ENCODE peak calls at places on chromosome 7, in nine cellular contexts. U, A, V, Y, L, M, X, E and D are unnamed samples.

GRCh38 chr7:45106820-45107219 is 4.7 kb downstream of the TBRG4 start:
- DNase-seq in Y (no peak), L (no peak), E (no peak), X (no peak), V (no peak), M (no peak), U (no peak), A (no peak), D (no peak)

GRCh38 chr7:106644999-106645398 is 16.0 kb downstream of the CCDC71L start:
- DNase-seq in U (no peak), V (no peak), E (no peak), A (no peak), L (no peak), Y (no peak), M (no peak), X (no peak), D (no peak)

GRCh38 chr7:11373546-11374142 is 400.0 kb downstream of the PHF14 start:
- DNase-seq in M (peak), V (peak), X (no peak), Y (no peak), L (no peak), U (peak), E (no peak), A (peak), D (no peak)

GRCh38 chr7:98520356-98520932 is 96.6 kb upstream of the NPTX2 start:
- DNase-seq in A (no peak), L (no peak), M (no peak), U (no peak), X (no peak), E (no peak), Y (no peak), V (no peak), D (no peak)

GRCh38 chr7:15687645-15688025 is 1.2 kb upstream of the MEOX2 start:
- DNase-seq in X (no peak), L (peak), V (no peak), M (no peak), E (no peak), A (peak), U (peak), Y (no peak), D (no peak)

GRCh38 chr7:151796091-151796870 is 80.6 kb downstream of the PRKAG2 start:
- DNase-seq in A (no peak), V (peak), M (peak), L (no peak), X (no peak), Y (no peak), E (no peak), U (peak), D (no peak)

GRCh38 chr7:130831817-130832481 is 97.9 kb upstream of the KLF14 start:
- DNase-seq in V (no peak), U (peak), E (no peak), L (no peak), X (no peak), A (peak), Y (no peak), M (peak), D (no peak)

GRCh38 chr7:32108651-32109050 is 38.4 kb upstream of the PDE1C start:
- DNase-seq in V (no peak), U (no peak), E (peak), Y (no peak), L (no peak), M (no peak), X (no peak), A (no peak), D (no peak)

GRCh38 chr7:7816084-7816483 is 97.7 kb upstream of the RPA3 start:
- DNase-seq in X (no peak), E (no peak), Y (no peak), M (no peak), L (no peak), V (no peak), A (no peak), U (no peak), D (no peak)

GRCh38 chr7:135802697-135803096 is 54.1 kb upstream of the FAM180A start:
- DNase-seq in E (no peak), V (peak), L (no peak), U (peak), A (no peak), Y (no peak), X (no peak), M (no peak), D (no peak)

GRCh38 chr7:151696738-151697514 is 177.2 kb upstream of the RHEB start:
- DNase-seq in E (peak), X (no peak), U (no peak), Y (no peak), A (no peak), V (no peak), M (peak), L (no peak), D (no peak)

GRCh38 chr7:778968-779451 is 51.9 kb upstream of the PRKAR1B start:
- DNase-seq in X (no peak), M (no peak), Y (no peak), L (no peak), V (no peak), A (peak), U (no peak), E (no peak), D (no peak)

GRCh38 chr7:139726485-139726869 is 51.3 kb downstream of the HIPK2 start:
- DNase-seq in Y (no peak), M (no peak), A (no peak), L (no peak), E (no peak), U (no peak), X (no peak), V (no peak), D (no peak)

GRCh38 chr7:33130184-33130583 is 820 bp downstream of the BBS9 start:
- DNase-seq in M (no peak), L (no peak), U (peak), A (peak), Y (no peak), X (no peak), V (peak), E (no peak), D (no peak)

GRCh38 chr7:27214587-27214950 is 14.7 kb upstream of the HOXA13 start:
- DNase-seq in L (no peak), A (no peak), E (no peak), X (no peak), U (no peak), M (no peak), Y (no peak), V (no peak), D (no peak)

GRCh38 chr7:55185941-55186609 is 167.3 kb downstream of the EGFR start:
- DNase-seq in U (peak), A (no peak), V (peak), X (no peak), E (peak), M (peak), Y (no peak), L (no peak), D (no peak)

GRCh38 chr7:76048668-76048988 is 722 bp downstream of the MDH2 start:
- DNase-seq in M (no peak), E (no peak), V (no peak), Y (no peak), L (no peak), A (peak), U (no peak), X (no peak), D (no peak)

GRCh38 chr7:1569016-1569415 is 816 bp downstream of the PSMG3 start:
- DNase-seq in E (no peak), M (no peak), L (no peak), U (peak), Y (no peak), A (peak), V (peak), X (no peak), D (no peak)